ENCODE peak calls at places on chromosomes 1 and 21, in five cellular contexts. K, T, I, M and E are unnamed samples.
A peak's percentile ranks its signal among the peaks of the same experiment; 100 is the strongest.

GRCh38 chr21:42568834-42569731 is 55.4 kb downstream of the SLC37A1 start:
- DNase-seq in M (no peak), K (no peak), T (peak; percentile 37), I (no peak), E (no peak)

GRCh38 chr1:244801246-244801645 is 34.2 kb upstream of the COX20 start:
- DNase-seq in M (no peak), K (peak; percentile 87), T (peak; percentile 59), I (no peak), E (peak; percentile 90)

GRCh38 chr1:232212248-232212647 is 417.7 kb downstream of the SIPA1L2 start:
- DNase-seq in M (no peak), K (no peak), I (no peak), T (peak; percentile 8), E (no peak)

GRCh38 chr1:44049839-44050238 is 18.6 kb upstream of the SLC6A9 start:
- DNase-seq in M (no peak), T (no peak), I (no peak), K (no peak), E (no peak)

GRCh38 chr1:184945034-184945433 is 29.3 kb downstream of the NIBAN1 start:
- DNase-seq in K (no peak), I (no peak), M (no peak), T (no peak), E (no peak)

GRCh38 chr1:243482237-243483022 is 226.6 kb downstream of the SDCCAG8 start:
- DNase-seq in I (no peak), M (no peak), T (peak; percentile 67), K (no peak), E (no peak)

GRCh38 chr1:166350490-166350889 is 183.7 kb upstream of the FAM78B start:
- DNase-seq in I (no peak), M (no peak), T (no peak), K (no peak), E (no peak)

GRCh38 chr1:191707288-191707687 is 451.0 kb upstream of the RGS18 start:
- DNase-seq in I (no peak), K (no peak), M (no peak), T (no peak), E (no peak)

GRCh38 chr1:27592600-27593340 is 11.2 kb downstream of the AHDC1 start:
- DNase-seq in K (no peak), I (no peak), M (no peak), T (peak; percentile 88), E (no peak)

GRCh38 chr1:186519981-186520380 is 59.1 kb upstream of the PDC start:
- DNase-seq in M (no peak), I (no peak), K (no peak), T (no peak), E (no peak)

GRCh38 chr1:97488505-97488904 is 432.3 kb downstream of the DPYD start:
- DNase-seq in I (no peak), M (no peak), K (no peak), T (no peak), E (no peak)

GRCh38 chr1:201597551-201598230 is 58.8 kb downstream of the NAV1 start:
- DNase-seq in K (no peak), T (no peak), I (no peak), M (peak; percentile 47), E (no peak)

GRCh38 chr1:246139745-246140182 is 367.3 kb downstream of the SMYD3 start:
- DNase-seq in T (no peak), M (no peak), K (peak; percentile 33), I (no peak), E (no peak)

DNA sequence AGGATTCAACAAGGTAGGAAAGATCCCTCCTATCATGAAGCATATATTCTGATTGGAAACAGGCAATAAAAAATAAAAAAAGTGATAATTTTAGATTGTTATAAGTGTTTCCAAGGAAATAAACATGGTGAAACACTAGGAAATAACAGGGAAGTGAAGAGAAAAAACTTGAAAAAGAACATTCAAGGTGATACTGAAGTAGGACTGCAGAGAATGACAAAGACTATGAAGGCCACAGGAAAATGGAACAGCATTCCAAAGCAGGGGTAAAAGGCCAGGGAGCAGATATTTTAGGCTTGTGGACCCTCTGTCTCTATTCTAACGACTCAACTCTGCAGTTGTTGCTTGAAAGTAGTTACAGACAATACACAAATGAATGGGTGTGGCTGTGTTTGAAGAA is 7.9 kb downstream of the ANKRD45 start:
- DNase-seq in T (no peak), M (no peak), K (no peak), I (no peak), E (no peak)
- H3K27ac ChIP-seq in T (no peak overlapping the region), M (no peak overlapping the region), K (no peak overlapping the region), I (no peak overlapping the region), E (no peak overlapping the region)

GRCh38 chr1:203304919-203305808 is at the start of gene BTG2:
- DNase-seq in K (peak; percentile 66), T (peak; percentile 97), M (peak; percentile 94), I (peak; percentile 91), E (peak; percentile 91)

GRCh38 chr1:203307690-203308126 is 2.4 kb downstream of the BTG2 start:
- DNase-seq in T (peak; percentile 82), M (no peak), K (no peak), I (no peak), E (no peak)

GRCh38 chr1:203306970-203307541 is 1.7 kb downstream of the BTG2 start:
- DNase-seq in T (peak; percentile 74), K (no peak), M (peak; percentile 35), I (no peak), E (peak; percentile 58)

GRCh38 chr1:203305809-203306088 is 430 bp downstream of the BTG2 start:
- DNase-seq in K (no peak), I (no peak), M (no peak), T (no peak), E (no peak)

DNA sequence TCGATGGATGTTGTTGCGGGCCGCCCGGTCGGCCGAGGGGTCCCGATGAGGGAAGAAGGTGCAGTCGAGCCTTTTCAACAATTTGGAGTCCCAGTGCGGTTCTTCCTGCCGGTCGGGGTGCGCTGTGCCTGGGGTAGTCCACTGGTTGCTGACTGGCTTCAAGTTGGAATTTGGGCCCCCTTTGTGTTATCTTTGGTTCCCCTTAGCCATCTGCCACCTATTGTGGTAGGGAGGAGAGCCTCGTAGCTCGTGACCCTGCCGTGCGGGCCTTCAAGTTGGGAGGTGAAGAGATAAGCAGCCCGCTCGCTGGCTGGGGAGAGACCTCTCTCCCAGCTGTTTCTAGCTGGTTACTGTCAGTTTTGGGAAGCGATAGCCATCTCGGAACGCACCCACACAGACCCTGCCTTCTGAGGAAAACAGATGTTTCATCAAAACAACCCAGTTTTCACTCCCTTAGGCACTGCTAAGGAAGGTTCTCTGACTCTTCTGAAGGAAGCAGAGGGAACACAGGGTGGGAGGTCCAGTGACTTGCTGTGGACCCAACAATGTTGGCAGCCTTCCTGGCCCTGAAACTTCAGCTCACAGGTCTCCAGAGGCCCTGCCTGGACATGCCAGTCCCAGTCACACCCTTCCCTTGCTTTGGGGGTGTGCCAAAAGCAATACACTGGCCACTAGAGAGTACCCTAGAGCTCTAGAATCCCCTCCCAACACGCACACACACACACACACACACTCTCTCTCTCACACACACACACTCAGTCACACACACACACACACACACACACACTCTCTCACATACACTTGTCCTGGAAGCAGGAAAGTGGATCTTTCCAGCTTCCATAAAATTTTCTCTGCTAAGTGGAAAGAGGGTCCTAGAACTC is 1.0 kb downstream of the BTG2 start:
- DNase-seq in I (peak; percentile 92), K (peak; percentile 62), T (peak; percentile 73), M (peak; percentile 80), E (peak; percentile 74)
- H3K27ac ChIP-seq in I (peak overlapping the region; percentile 100), K (peak overlapping the region; percentile 7), T (peak overlapping the region; percentile 67), M (peak overlapping the region; percentile 99), E (peak overlapping the region; percentile 98)

DNA sequence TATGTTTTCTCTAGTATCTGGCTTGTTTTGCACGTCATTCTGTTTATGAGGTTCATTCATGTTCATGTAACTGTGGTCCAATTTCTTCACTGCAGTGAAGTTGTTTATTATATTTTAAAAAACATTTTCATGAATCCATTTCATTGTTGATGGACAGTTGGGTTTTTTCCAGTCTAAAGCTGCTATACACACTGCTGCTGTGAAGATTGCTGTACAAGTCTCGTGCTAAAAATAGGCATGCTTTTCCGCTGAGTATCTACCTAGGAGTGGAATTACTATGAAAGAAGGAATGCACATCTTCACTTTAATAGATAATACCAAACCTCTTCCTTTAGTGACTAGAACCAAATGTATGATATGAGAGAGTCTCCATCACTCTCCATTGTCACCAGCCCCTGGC is 49.0 kb upstream of the ETS2 start:
- DNase-seq in I (no peak), M (no peak), T (no peak), K (no peak), E (no peak)
- H3K27ac ChIP-seq in I (no peak overlapping the region), M (peak overlapping the region; percentile 46), T (no peak overlapping the region), K (no peak overlapping the region), E (no peak overlapping the region)

DNA sequence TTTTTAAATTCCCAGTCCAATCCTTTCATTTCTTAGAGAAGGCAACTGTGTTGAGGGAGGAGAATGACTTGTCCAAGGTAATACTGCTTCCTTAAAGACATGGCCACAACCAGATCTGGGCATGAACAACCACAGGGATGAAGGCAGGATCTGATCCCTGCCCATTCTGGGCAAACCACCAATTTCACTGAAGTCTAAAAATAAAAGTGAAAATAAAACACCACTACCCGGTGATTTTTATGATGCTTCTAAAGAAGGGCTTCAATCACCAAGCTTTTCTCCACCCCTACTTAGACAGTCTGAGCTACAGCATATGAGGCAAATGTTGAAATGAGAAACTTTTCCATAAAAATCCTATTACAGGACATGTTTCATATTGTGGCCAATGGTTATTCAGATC is 133.0 kb downstream of the PTPN14 start:
- DNase-seq in K (no peak), M (no peak), T (no peak), I (no peak), E (no peak)
- H3K27ac ChIP-seq in K (no peak overlapping the region), M (peak overlapping the region; percentile 69), T (no peak overlapping the region), I (no peak overlapping the region), E (no peak overlapping the region)

GRCh38 chr1:1357871-1358432 is 403 bp downstream of the MXRA8 start:
- DNase-seq in M (no peak), K (no peak), I (no peak), T (peak; percentile 69), E (no peak)
- H3K27ac ChIP-seq in M (peak overlapping the region; percentile 93), K (peak overlapping the region; percentile 88), I (peak overlapping the region; percentile 92), T (peak overlapping the region; percentile 94), E (no peak overlapping the region)

GRCh38 chr21:44846485-44847260 is 26.8 kb downstream of the PTTG1IP start:
- DNase-seq in I (peak; percentile 68), M (no peak), K (peak; percentile 48), T (no peak), E (no peak)
- H3K27ac ChIP-seq in I (no peak overlapping the region), M (peak overlapping the region; percentile 55), K (peak overlapping the region; percentile 23), T (no peak overlapping the region), E (no peak overlapping the region)

GRCh38 chr1:39819091-39819812 is 30.6 kb upstream of the BMP8B start:
- DNase-seq in M (no peak), T (no peak), K (no peak), I (no peak), E (no peak)
- H3K27ac ChIP-seq in M (no peak overlapping the region), T (no peak overlapping the region), K (no peak overlapping the region), I (no peak overlapping the region), E (no peak overlapping the region)

GRCh38 chr1:181314010-181314409 is 169.3 kb upstream of the CACNA1E start:
- DNase-seq in K (no peak), M (no peak), I (no peak), T (no peak), E (no peak)
- H3K27ac ChIP-seq in K (no peak overlapping the region), M (no peak overlapping the region), I (no peak overlapping the region), T (no peak overlapping the region), E (no peak overlapping the region)

GRCh38 chr21:44752701-44753235 is 41.4 kb upstream of the TSPEAR start:
- DNase-seq in M (no peak), K (no peak), T (no peak), I (no peak), E (no peak)
- H3K27ac ChIP-seq in M (no peak overlapping the region), K (no peak overlapping the region), T (no peak overlapping the region), I (no peak overlapping the region), E (no peak overlapping the region)